ENCODE peak calls at places on chromosomes 7 and 10, in four cellular contexts. L is Peyer's patch, D is A549, S is IMR-90. R is an unnamed sample.

GRCh38 chr7:111509298-111509697 is 53.0 kb downstream of the IMMP2L start:
- DNase-seq in L (no peak), S (no peak), D (no peak), R (no peak)

GRCh38 chr7:2444476-2444875 is 31.7 kb downstream of the GRIFIN start:
- DNase-seq in D (no peak), L (no peak), S (peak), R (peak)

GRCh38 chr10:117431160-117431559 is 55.9 kb upstream of the PDZD8 start:
- DNase-seq in L (no peak), S (no peak), D (peak), R (peak)

GRCh38 chr7:131466735-131467365 is 89.6 kb downstream of the PODXL start:
- DNase-seq in D (no peak), S (no peak), L (no peak), R (no peak)

GRCh38 chr7:50762337-50762736 is 20.4 kb downstream of the GRB10 start:
- DNase-seq in S (no peak), L (no peak), D (no peak), R (no peak)

GRCh38 chr10:43308986-43309385 is 42.1 kb upstream of the RASGEF1A start:
- DNase-seq in L (no peak), D (no peak), S (no peak), R (peak)

GRCh38 chr7:5636914-5637313 is 144.5 kb downstream of the RNF216 start:
- DNase-seq in S (peak), D (peak), L (no peak), R (peak)

GRCh38 chr10:70786799-70787415 is 1.7 kb upstream of the TBATA start:
- DNase-seq in S (peak), L (no peak), D (no peak), R (peak)

GRCh38 chr10:47248436-47249090 is 51.4 kb upstream of the GDF10 start:
- DNase-seq in S (no peak), L (no peak), D (no peak), R (no peak)

GRCh38 chr10:131982796-131983195 is 1.1 kb upstream of the BNIP3 start:
- DNase-seq in D (no peak), L (no peak), S (no peak), R (no peak)

GRCh38 chr7:105675873-105676484 is 94.7 kb upstream of the EFCAB10 start:
- DNase-seq in D (no peak), L (peak), S (no peak), R (no peak)

GRCh38 chr10:93081834-93082233 is 8.1 kb downstream of the CYP26A1 start:
- DNase-seq in L (no peak), D (no peak), S (peak), R (peak)

GRCh38 chr10:23190872-23191763 is 994 bp upstream of the PTF1A start:
- DNase-seq in L (no peak), D (no peak), S (no peak), R (no peak)

GRCh38 chr10:112875474-112876267 is 74.4 kb upstream of the TCF7L2 start:
- DNase-seq in L (no peak), D (peak), S (peak), R (peak)

GRCh38 chr10:91220954-91221696 is 662 bp downstream of the PCGF5 start:
- DNase-seq in D (peak), L (no peak), S (peak), R (peak)

GRCh38 chr10:110813743-110814472 is 57.8 kb upstream of the PDCD4 start:
- DNase-seq in L (no peak), D (no peak), S (no peak), R (no peak)

GRCh38 chr7:50304911-50305621 is 550 bp downstream of the IKZF1 start:
- DNase-seq in S (no peak), L (peak), D (no peak), R (no peak)

GRCh38 chr7:128904381-128905197 is 5.9 kb downstream of the KCP start:
- DNase-seq in D (peak), L (no peak), S (peak), R (peak)

GRCh38 chr7:99579956-99580777 is 17.9 kb upstream of the TMEM225B start:
- DNase-seq in D (no peak), S (peak), L (peak), R (peak)

GRCh38 chr10:59750155-59750945 is 2.9 kb downstream of the MRLN start:
- DNase-seq in D (no peak), L (no peak), S (peak), R (no peak)

GRCh38 chr7:116028808-116029207 is 1.8 kb downstream of the TFEC start:
- DNase-seq in L (no peak), S (no peak), D (no peak), R (no peak)

GRCh38 chr10:132516771-132517725 is 20.5 kb upstream of the INPP5A start:
- DNase-seq in L (no peak), S (peak), D (peak), R (peak)

GRCh38 chr10:35961501-35961900 is 319.4 kb upstream of the FZD8 start:
- DNase-seq in L (no peak), S (peak), D (no peak), R (peak)

GRCh38 chr7:33054261-33054964 is 8.2 kb downstream of the NT5C3A start:
- DNase-seq in L (no peak), S (peak), D (no peak), R (no peak)

GRCh38 chr7:81690688-81691087 is 79.2 kb downstream of the HGF start:
- DNase-seq in S (no peak), D (no peak), L (no peak), R (no peak)

GRCh38 chr7:156515911-156516790 is 124.4 kb upstream of the RNF32 start:
- DNase-seq in L (no peak), S (no peak), D (no peak), R (no peak)

GRCh38 chr7:126937196-126937595 is 315.5 kb downstream of the GRM8 start:
- DNase-seq in L (no peak), D (no peak), S (no peak), R (peak)

GRCh38 chr10:34764347-34764991 is 50.6 kb downstream of the PARD3 start:
- DNase-seq in L (no peak), D (no peak), S (no peak), R (no peak)

GRCh38 chr7:115047968-115048720 is 126.2 kb downstream of the MDFIC start:
- DNase-seq in L (no peak), S (peak), D (peak), R (peak)

GRCh38 chr7:89623018-89623672 is 531.1 kb upstream of the STEAP1 start:
- DNase-seq in D (peak), L (no peak), S (peak), R (peak)

GRCh38 chr7:36115448-36116321 is 37.4 kb upstream of the EEPD1 start:
- DNase-seq in L (peak), D (peak), S (peak), R (peak)

GRCh38 chr7:70015353-70015752 is 417.1 kb downstream of the AUTS2 start:
- DNase-seq in L (no peak), S (no peak), D (no peak), R (no peak)

GRCh38 chr7:118735436-118735835 is 510.9 kb downstream of the ANKRD7 start:
- DNase-seq in S (no peak), L (no peak), D (no peak), R (no peak)

GRCh38 chr10:73887038-73888015 is 13.0 kb upstream of the CAMK2G start:
- DNase-seq in D (peak), S (peak), L (no peak), R (peak)

GRCh38 chr7:87435546-87435945 is 39.9 kb downstream of the ABCB4 start:
- DNase-seq in L (no peak), S (peak), D (no peak), R (peak)

GRCh38 chr7:127413962-127414361 is 21.5 kb upstream of the ZNF800 start:
- DNase-seq in S (no peak), D (no peak), L (no peak), R (no peak)

DNA sequence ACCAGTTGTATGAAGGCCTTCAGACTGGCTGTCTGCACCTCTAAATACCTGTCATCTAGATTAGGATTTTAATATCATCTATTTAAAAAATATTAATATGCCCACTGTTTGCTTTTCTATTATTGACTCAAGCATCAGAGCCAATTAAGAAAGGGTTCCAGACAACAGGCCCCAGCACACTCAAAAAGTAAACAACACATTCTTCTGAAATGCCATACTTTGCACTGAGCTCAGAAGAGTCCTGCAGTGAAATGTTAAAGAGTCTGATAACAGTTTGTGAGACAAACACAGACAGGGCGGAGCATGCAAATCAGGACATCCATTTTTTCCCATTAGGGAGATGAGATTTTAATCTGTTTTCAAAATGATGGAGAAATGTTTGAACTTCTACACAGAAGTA is 45.9 kb upstream of the KLF6 start:
- DNase-seq in D (no peak), S (no peak), L (no peak), R (peak)
- TF ChIP-seq CTCF in D (no peak), S (no peak), L (no peak), R (no peak)

DNA sequence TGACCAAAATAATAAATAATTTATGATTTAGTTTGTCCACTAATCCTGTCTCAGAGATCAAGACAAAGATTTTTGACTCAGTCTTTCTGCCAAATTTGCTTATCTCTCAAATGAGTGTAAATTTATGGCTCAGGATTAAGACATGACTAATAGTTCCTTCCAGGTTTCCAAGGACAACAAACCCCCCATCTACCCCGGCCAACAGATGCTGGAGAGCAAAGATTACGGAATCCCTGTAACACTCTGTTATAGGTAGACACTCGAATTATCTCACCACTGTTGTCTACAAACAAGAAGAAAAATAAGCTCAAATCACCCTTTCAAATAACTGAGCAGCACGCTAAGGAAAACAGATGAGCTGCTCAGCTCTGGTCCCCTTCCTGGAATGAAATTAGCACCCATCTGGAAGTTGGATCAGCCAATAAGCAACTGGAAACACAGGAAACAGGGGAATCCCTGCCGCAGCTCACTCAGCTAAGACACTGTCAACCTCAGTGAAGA is 56.8 kb upstream of the SVIL start:
- DNase-seq in D (no peak), L (no peak), S (peak), R (peak)
- H3K4me3 ChIP-seq in D (no peak), L (no peak), S (no peak), R (peak)

DNA sequence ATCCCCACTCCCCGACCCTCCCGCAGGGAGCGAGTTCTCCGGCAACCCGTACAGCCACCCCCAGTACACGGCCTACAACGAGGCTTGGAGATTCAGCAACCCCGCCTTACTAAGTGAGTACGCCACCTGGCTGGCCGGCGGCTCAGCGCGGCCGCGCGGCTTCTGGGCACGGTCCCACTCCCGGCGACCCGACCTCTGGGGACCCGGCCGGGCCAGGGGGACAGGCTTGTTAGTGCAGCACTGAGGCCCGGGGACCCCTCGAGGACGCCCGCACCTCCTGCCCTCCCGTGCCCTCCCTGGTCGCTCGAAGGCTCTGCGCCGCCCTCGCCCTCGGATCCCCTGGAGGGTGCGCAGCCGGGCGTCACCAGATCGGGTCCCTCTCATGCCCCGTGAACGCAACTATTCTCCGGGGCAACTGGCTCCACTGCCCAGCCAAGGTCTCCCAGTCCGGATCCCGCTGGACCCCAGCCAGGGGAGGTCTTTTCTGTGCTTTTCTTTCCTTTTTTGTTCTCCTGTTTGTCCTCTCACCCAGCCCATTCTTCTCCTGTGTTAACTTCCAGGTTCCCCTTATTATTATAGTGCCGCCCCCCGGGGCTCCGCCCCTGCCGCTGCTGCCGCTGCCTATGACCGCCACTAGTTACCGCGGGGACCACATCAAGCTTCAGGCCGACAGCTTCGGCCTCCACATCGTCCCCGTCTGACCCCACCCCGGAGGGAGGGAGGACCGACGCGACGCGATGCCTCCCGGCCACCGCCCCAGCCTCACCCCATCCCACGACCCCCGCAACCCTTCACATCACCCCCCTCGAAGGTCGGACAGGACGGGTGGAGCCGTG is 81.8 kb downstream of the PAX2 start:
- DNase-seq in L (peak), S (no peak), D (peak), R (no peak)
- TF ChIP-seq CTCF in L (peak), S (no peak), D (peak), R (peak)

GRCh38 chr10:125060486-125060850 is 99.9 kb downstream of the CTBP2 start:
- DNase-seq in S (peak), L (no peak), D (no peak), R (peak)
- H3K4me3 ChIP-seq in S (no peak), L (no peak), D (no peak), R (no peak)

DNA sequence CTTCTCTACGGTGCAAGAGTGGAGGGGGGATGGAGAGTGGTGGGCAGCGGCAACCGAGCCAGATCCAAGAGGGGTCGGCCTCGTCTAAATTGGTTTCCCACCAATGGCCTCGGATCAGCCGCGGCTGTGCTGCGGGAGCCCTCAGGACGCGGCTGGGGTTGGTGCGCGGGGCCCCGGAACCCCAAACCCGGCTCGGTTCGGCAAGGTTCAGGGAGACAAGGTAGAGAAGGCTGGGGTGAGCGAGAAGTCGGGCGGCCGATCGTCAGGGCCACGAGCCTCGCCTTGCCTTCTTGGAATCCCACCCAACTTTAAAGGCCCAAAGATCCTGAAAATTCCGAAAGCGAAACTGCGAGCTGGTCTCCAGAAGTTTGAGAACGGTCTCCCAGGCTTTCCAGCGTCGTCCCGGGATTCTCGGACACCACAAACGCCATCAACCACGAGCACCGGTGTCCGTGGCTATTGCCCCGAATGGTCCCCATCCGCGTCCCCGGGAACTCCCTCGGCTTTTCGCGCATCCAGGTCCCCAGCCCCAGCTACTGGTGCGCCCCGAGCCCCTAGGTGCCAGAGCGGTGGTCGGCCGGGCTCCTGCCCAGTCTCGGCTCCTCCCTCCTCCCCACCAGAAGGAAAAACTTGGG is 3.3 kb downstream of the SFMBT2 start:
- DNase-seq in S (no peak), L (no peak), D (no peak), R (no peak)
- TF ChIP-seq CTCF in S (no peak), L (no peak), D (no peak), R (no peak)

GRCh38 chr10:71840177-71840711 is 10.8 kb downstream of the PSAP start:
- DNase-seq in S (peak), L (no peak), D (peak), R (peak)

GRCh38 chr10:71842424-71842823 is 8.6 kb downstream of the PSAP start:
- DNase-seq in L (no peak), D (no peak), S (no peak), R (no peak)

GRCh38 chr10:71842856-71843530 is 8.1 kb downstream of the PSAP start:
- DNase-seq in D (no peak), S (no peak), L (no peak), R (no peak)

GRCh38 chr10:71838264-71839211 is 12.5 kb downstream of the PSAP start:
- DNase-seq in S (peak), L (no peak), D (peak), R (peak)

GRCh38 chr10:71840936-71841335 is 10.1 kb downstream of the PSAP start:
- DNase-seq in S (no peak), D (no peak), L (no peak), R (no peak)
- H3K4me3 ChIP-seq in S (no peak), D (no peak), L (no peak), R (no peak)